ENCODE peak calls at places on chromosomes 12 and 14, in five cellular contexts. One of them, this sample, is unnamed.

GRCh38 chr12:108102363-108102762 is 26.7 kb upstream of the WSCD2 start:
- DNase-seq in T-helper 2 cell: no peak
- DNase-seq in stimulated activated CD4-positive, alpha-beta T cell treated with anti-CD3 and anti-CD28 coated beads, Interleukin-12 subunit alpha, Interleukin-12 subunit beta, amount 100 ng/mL, for 4 hours: no peak
- DNase-seq in activated B cell treated with CpG ODN at 0.5 μM for 24 hours: no peak
- DNase-seq in NCI-H2081: no peak
- DNase-seq in this sample: no peak

GRCh38 chr14:34403646-34404045 is 58.4 kb downstream of the SPTSSA start:
- DNase-seq in stimulated activated CD4-positive, alpha-beta T cell treated with anti-CD3 and anti-CD28 coated beads, Interleukin-12 subunit alpha, Interleukin-12 subunit beta, amount 100 ng/mL, for 4 hours: no peak
- DNase-seq in NCI-H2081: no peak
- DNase-seq in activated B cell treated with CpG ODN at 0.5 μM for 24 hours: no peak
- DNase-seq in T-helper 2 cell: no peak
- DNase-seq in this sample: no peak

GRCh38 chr14:91752956-91753355 is 21.1 kb upstream of the CATSPERB start:
- DNase-seq in T-helper 2 cell: no peak
- DNase-seq in stimulated activated CD4-positive, alpha-beta T cell treated with anti-CD3 and anti-CD28 coated beads, Interleukin-12 subunit alpha, Interleukin-12 subunit beta, amount 100 ng/mL, for 4 hours: no peak
- DNase-seq in activated B cell treated with CpG ODN at 0.5 μM for 24 hours: no peak
- DNase-seq in NCI-H2081: no peak
- DNase-seq in this sample: no peak

GRCh38 chr14:64800000-64800399 is 79.7 kb downstream of the SPTB start:
- DNase-seq in T-helper 2 cell: no peak
- DNase-seq in stimulated activated CD4-positive, alpha-beta T cell treated with anti-CD3 and anti-CD28 coated beads, Interleukin-12 subunit alpha, Interleukin-12 subunit beta, amount 100 ng/mL, for 4 hours: no peak
- DNase-seq in activated B cell treated with CpG ODN at 0.5 μM for 24 hours: no peak
- DNase-seq in NCI-H2081: peak; percentile 7
- DNase-seq in this sample: no peak

GRCh38 chr14:99037777-99038176 is 234.2 kb downstream of the BCL11B start:
- DNase-seq in activated B cell treated with CpG ODN at 0.5 μM for 24 hours: no peak
- DNase-seq in NCI-H2081: no peak
- DNase-seq in stimulated activated CD4-positive, alpha-beta T cell treated with anti-CD3 and anti-CD28 coated beads, Interleukin-12 subunit alpha, Interleukin-12 subunit beta, amount 100 ng/mL, for 4 hours: no peak
- DNase-seq in T-helper 2 cell: no peak
- DNase-seq in this sample: no peak

GRCh38 chr14:76687611-76688372 is 73.5 kb upstream of the VASH1 start:
- DNase-seq in NCI-H2081: peak; percentile 42
- DNase-seq in T-helper 2 cell: no peak
- DNase-seq in stimulated activated CD4-positive, alpha-beta T cell treated with anti-CD3 and anti-CD28 coated beads, Interleukin-12 subunit alpha, Interleukin-12 subunit beta, amount 100 ng/mL, for 4 hours: no peak
- DNase-seq in activated B cell treated with CpG ODN at 0.5 μM for 24 hours: no peak
- DNase-seq in this sample: no peak

GRCh38 chr12:116318738-116319050 is 41.2 kb upstream of the MED13L start:
- DNase-seq in T-helper 2 cell: no peak
- DNase-seq in NCI-H2081: no peak
- DNase-seq in activated B cell treated with CpG ODN at 0.5 μM for 24 hours: no peak
- DNase-seq in stimulated activated CD4-positive, alpha-beta T cell treated with anti-CD3 and anti-CD28 coated beads, Interleukin-12 subunit alpha, Interleukin-12 subunit beta, amount 100 ng/mL, for 4 hours: no peak
- DNase-seq in this sample: no peak

GRCh38 chr12:123839826-123840225 is 77.7 kb downstream of the DNAH10 start:
- DNase-seq in T-helper 2 cell: no peak
- DNase-seq in stimulated activated CD4-positive, alpha-beta T cell treated with anti-CD3 and anti-CD28 coated beads, Interleukin-12 subunit alpha, Interleukin-12 subunit beta, amount 100 ng/mL, for 4 hours: no peak
- DNase-seq in NCI-H2081: no peak
- DNase-seq in activated B cell treated with CpG ODN at 0.5 μM for 24 hours: no peak
- DNase-seq in this sample: no peak

GRCh38 chr14:60188115-60188514 is 22.9 kb upstream of the DHRS7 start:
- DNase-seq in NCI-H2081: peak; percentile 8
- DNase-seq in stimulated activated CD4-positive, alpha-beta T cell treated with anti-CD3 and anti-CD28 coated beads, Interleukin-12 subunit alpha, Interleukin-12 subunit beta, amount 100 ng/mL, for 4 hours: no peak
- DNase-seq in activated B cell treated with CpG ODN at 0.5 μM for 24 hours: no peak
- DNase-seq in T-helper 2 cell: no peak
- DNase-seq in this sample: no peak

GRCh38 chr12:5078423-5078822 is 34.7 kb downstream of the KCNA5 start:
- DNase-seq in NCI-H2081: peak; percentile 72
- DNase-seq in activated B cell treated with CpG ODN at 0.5 μM for 24 hours: no peak
- DNase-seq in stimulated activated CD4-positive, alpha-beta T cell treated with anti-CD3 and anti-CD28 coated beads, Interleukin-12 subunit alpha, Interleukin-12 subunit beta, amount 100 ng/mL, for 4 hours: no peak
- DNase-seq in T-helper 2 cell: no peak
- DNase-seq in this sample: no peak

GRCh38 chr14:106021832-106022231 is 495.4 kb downstream of the TMEM121 start:
- DNase-seq in NCI-H2081: no peak
- DNase-seq in T-helper 2 cell: no peak
- DNase-seq in stimulated activated CD4-positive, alpha-beta T cell treated with anti-CD3 and anti-CD28 coated beads, Interleukin-12 subunit alpha, Interleukin-12 subunit beta, amount 100 ng/mL, for 4 hours: no peak
- DNase-seq in activated B cell treated with CpG ODN at 0.5 μM for 24 hours: no peak
- DNase-seq in this sample: no peak

GRCh38 chr12:31118347-31118830 is 44.7 kb downstream of the DDX11 start:
- DNase-seq in T-helper 2 cell: no peak
- DNase-seq in activated B cell treated with CpG ODN at 0.5 μM for 24 hours: no peak
- DNase-seq in NCI-H2081: no peak
- DNase-seq in stimulated activated CD4-positive, alpha-beta T cell treated with anti-CD3 and anti-CD28 coated beads, Interleukin-12 subunit alpha, Interleukin-12 subunit beta, amount 100 ng/mL, for 4 hours: peak; percentile 16
- DNase-seq in this sample: peak; percentile 21

GRCh38 chr12:94110258-94110657 is 38.1 kb upstream of the PLXNC1 start:
- DNase-seq in activated B cell treated with CpG ODN at 0.5 μM for 24 hours: no peak
- DNase-seq in NCI-H2081: no peak
- DNase-seq in T-helper 2 cell: no peak
- DNase-seq in stimulated activated CD4-positive, alpha-beta T cell treated with anti-CD3 and anti-CD28 coated beads, Interleukin-12 subunit alpha, Interleukin-12 subunit beta, amount 100 ng/mL, for 4 hours: no peak
- DNase-seq in this sample: no peak

GRCh38 chr12:47885012-47885501 is 19.7 kb downstream of the VDR start:
- DNase-seq in T-helper 2 cell: no peak
- DNase-seq in stimulated activated CD4-positive, alpha-beta T cell treated with anti-CD3 and anti-CD28 coated beads, Interleukin-12 subunit alpha, Interleukin-12 subunit beta, amount 100 ng/mL, for 4 hours: peak; percentile 66
- DNase-seq in activated B cell treated with CpG ODN at 0.5 μM for 24 hours: no peak
- DNase-seq in NCI-H2081: no peak
- DNase-seq in this sample: no peak

GRCh38 chr14:73460691-73461127 is 2.4 kb upstream of the NUMB start:
- DNase-seq in T-helper 2 cell: no peak
- DNase-seq in activated B cell treated with CpG ODN at 0.5 μM for 24 hours: no peak
- DNase-seq in stimulated activated CD4-positive, alpha-beta T cell treated with anti-CD3 and anti-CD28 coated beads, Interleukin-12 subunit alpha, Interleukin-12 subunit beta, amount 100 ng/mL, for 4 hours: no peak
- DNase-seq in NCI-H2081: peak; percentile 66
- DNase-seq in this sample: no peak

GRCh38 chr14:75318353-75318752 is 39.7 kb downstream of the FOS start:
- DNase-seq in T-helper 2 cell: no peak
- DNase-seq in stimulated activated CD4-positive, alpha-beta T cell treated with anti-CD3 and anti-CD28 coated beads, Interleukin-12 subunit alpha, Interleukin-12 subunit beta, amount 100 ng/mL, for 4 hours: no peak
- DNase-seq in activated B cell treated with CpG ODN at 0.5 μM for 24 hours: no peak
- DNase-seq in NCI-H2081: no peak
- DNase-seq in this sample: no peak

GRCh38 chr14:101442451-101442850 is 118.8 kb upstream of the DIO3 start:
- DNase-seq in activated B cell treated with CpG ODN at 0.5 μM for 24 hours: no peak
- DNase-seq in NCI-H2081: no peak
- DNase-seq in T-helper 2 cell: peak; percentile 41
- DNase-seq in stimulated activated CD4-positive, alpha-beta T cell treated with anti-CD3 and anti-CD28 coated beads, Interleukin-12 subunit alpha, Interleukin-12 subunit beta, amount 100 ng/mL, for 4 hours: peak; percentile 44
- DNase-seq in this sample: peak; percentile 68

GRCh38 chr12:132117558-132117875 is 26.6 kb downstream of the DDX51 start:
- DNase-seq in stimulated activated CD4-positive, alpha-beta T cell treated with anti-CD3 and anti-CD28 coated beads, Interleukin-12 subunit alpha, Interleukin-12 subunit beta, amount 100 ng/mL, for 4 hours: no peak
- DNase-seq in T-helper 2 cell: no peak
- DNase-seq in NCI-H2081: no peak
- DNase-seq in activated B cell treated with CpG ODN at 0.5 μM for 24 hours: no peak
- DNase-seq in this sample: no peak

GRCh38 chr12:53505086-53505485 is 2.2 kb downstream of the NPFF start:
- DNase-seq in NCI-H2081: no peak
- DNase-seq in stimulated activated CD4-positive, alpha-beta T cell treated with anti-CD3 and anti-CD28 coated beads, Interleukin-12 subunit alpha, Interleukin-12 subunit beta, amount 100 ng/mL, for 4 hours: no peak
- DNase-seq in activated B cell treated with CpG ODN at 0.5 μM for 24 hours: no peak
- DNase-seq in T-helper 2 cell: no peak
- DNase-seq in this sample: no peak

GRCh38 chr12:9243999-9244649 is 35.9 kb upstream of the PZP start:
- DNase-seq in NCI-H2081: no peak
- DNase-seq in T-helper 2 cell: no peak
- DNase-seq in activated B cell treated with CpG ODN at 0.5 μM for 24 hours: no peak
- DNase-seq in stimulated activated CD4-positive, alpha-beta T cell treated with anti-CD3 and anti-CD28 coated beads, Interleukin-12 subunit alpha, Interleukin-12 subunit beta, amount 100 ng/mL, for 4 hours: no peak
- DNase-seq in this sample: no peak

GRCh38 chr12:46473634-46474201 is 101.1 kb upstream of the SLC38A2 start:
- DNase-seq in T-helper 2 cell: no peak
- DNase-seq in activated B cell treated with CpG ODN at 0.5 μM for 24 hours: no peak
- DNase-seq in NCI-H2081: peak; percentile 72
- DNase-seq in stimulated activated CD4-positive, alpha-beta T cell treated with anti-CD3 and anti-CD28 coated beads, Interleukin-12 subunit alpha, Interleukin-12 subunit beta, amount 100 ng/mL, for 4 hours: no peak
- DNase-seq in this sample: no peak

GRCh38 chr14:75896341-75896740 is 85.5 kb downstream of the TGFB3 start:
- DNase-seq in stimulated activated CD4-positive, alpha-beta T cell treated with anti-CD3 and anti-CD28 coated beads, Interleukin-12 subunit alpha, Interleukin-12 subunit beta, amount 100 ng/mL, for 4 hours: no peak
- DNase-seq in T-helper 2 cell: no peak
- DNase-seq in NCI-H2081: no peak
- DNase-seq in activated B cell treated with CpG ODN at 0.5 μM for 24 hours: no peak
- DNase-seq in this sample: no peak

GRCh38 chr12:114920828-114921579 is 237.0 kb upstream of the TBX3 start:
- DNase-seq in stimulated activated CD4-positive, alpha-beta T cell treated with anti-CD3 and anti-CD28 coated beads, Interleukin-12 subunit alpha, Interleukin-12 subunit beta, amount 100 ng/mL, for 4 hours: no peak
- DNase-seq in T-helper 2 cell: no peak
- DNase-seq in activated B cell treated with CpG ODN at 0.5 μM for 24 hours: no peak
- DNase-seq in NCI-H2081: no peak
- DNase-seq in this sample: no peak

GRCh38 chr14:57974896-57975295 is 109.0 kb upstream of the SLC35F4 start:
- DNase-seq in activated B cell treated with CpG ODN at 0.5 μM for 24 hours: no peak
- DNase-seq in NCI-H2081: no peak
- DNase-seq in T-helper 2 cell: no peak
- DNase-seq in stimulated activated CD4-positive, alpha-beta T cell treated with anti-CD3 and anti-CD28 coated beads, Interleukin-12 subunit alpha, Interleukin-12 subunit beta, amount 100 ng/mL, for 4 hours: no peak
- DNase-seq in this sample: no peak

GRCh38 chr12:81329088-81329487 is 251.2 kb downstream of the ACSS3 start:
- DNase-seq in T-helper 2 cell: no peak
- DNase-seq in stimulated activated CD4-positive, alpha-beta T cell treated with anti-CD3 and anti-CD28 coated beads, Interleukin-12 subunit alpha, Interleukin-12 subunit beta, amount 100 ng/mL, for 4 hours: no peak
- DNase-seq in NCI-H2081: no peak
- DNase-seq in activated B cell treated with CpG ODN at 0.5 μM for 24 hours: no peak
- DNase-seq in this sample: no peak

GRCh38 chr14:75689012-75689411 is 28.0 kb downstream of the TTLL5 start:
- DNase-seq in NCI-H2081: no peak
- DNase-seq in T-helper 2 cell: no peak
- DNase-seq in activated B cell treated with CpG ODN at 0.5 μM for 24 hours: no peak
- DNase-seq in stimulated activated CD4-positive, alpha-beta T cell treated with anti-CD3 and anti-CD28 coated beads, Interleukin-12 subunit alpha, Interleukin-12 subunit beta, amount 100 ng/mL, for 4 hours: no peak
- DNase-seq in this sample: no peak

GRCh38 chr12:14213542-14213941 is 151.9 kb upstream of the ATF7IP start:
- DNase-seq in T-helper 2 cell: no peak
- DNase-seq in stimulated activated CD4-positive, alpha-beta T cell treated with anti-CD3 and anti-CD28 coated beads, Interleukin-12 subunit alpha, Interleukin-12 subunit beta, amount 100 ng/mL, for 4 hours: no peak
- DNase-seq in activated B cell treated with CpG ODN at 0.5 μM for 24 hours: no peak
- DNase-seq in NCI-H2081: no peak
- DNase-seq in this sample: no peak

This sample was measured in naive thymus-derived CD8-positive, alpha-beta T cell.